ENCODE peak calls at places on chromosomes 5 and 9, in ten cellular contexts. R is HT1080; C is foreskin keratinocyte; G is NAMALWA; S is effector memory CD8-positive, alpha-beta T cell; I is substantia nigra; P is stromal cell of bone marrow; M is EH; D is left cardiac atrium; O is naive thymus-derived CD8-positive, alpha-beta T cell. V is an unnamed sample.

GRCh38 chr5:114191441-114191840 is 170.4 kb upstream of the KCNN2 start:
- DNase-seq in R (peak), C (no peak), G (no peak), S (no peak), I (no peak), P (no peak), M (peak), D (no peak), O (no peak), V (no peak)

GRCh38 chr9:77013932-77014596 is 5.4 kb upstream of the FOXB2 start:
- DNase-seq in R (no peak), C (no peak), G (no peak), S (no peak), I (no peak), P (no peak), M (no peak), D (no peak), O (no peak), V (no peak)

GRCh38 chr5:55758231-55758630 is 20.4 kb downstream of the DDX4 start:
- DNase-seq in R (no peak), C (no peak), G (no peak), S (no peak), I (no peak), P (no peak), M (no peak), D (no peak), O (no peak), V (no peak)

GRCh38 chr9:101376117-101376866 is 8.5 kb downstream of the BAAT start:
- DNase-seq in R (peak), C (peak), G (no peak), S (no peak), I (no peak), P (peak), M (peak), D (no peak), O (no peak), V (no peak)

GRCh38 chr9:126499005-126499910 is 114.5 kb upstream of the LMX1B start:
- DNase-seq in R (peak), C (peak), G (peak), S (peak), I (no peak), P (no peak), M (peak), D (no peak), O (peak), V (peak)

GRCh38 chr9:121640076-121640475 is 11.4 kb upstream of the DAB2IP start:
- DNase-seq in R (no peak), C (no peak), G (peak), S (peak), I (peak), P (no peak), M (peak), D (peak), O (no peak), V (peak)

GRCh38 chr5:181167814-181168488 is 20.6 kb downstream of the OR2V2 start:
- DNase-seq in R (no peak), C (no peak), G (peak), S (no peak), I (no peak), P (no peak), M (no peak), D (no peak), O (no peak), V (peak)

GRCh38 chr9:105103776-105104175 is 140.7 kb upstream of the SLC44A1 start:
- DNase-seq in R (peak), C (peak), G (no peak), S (no peak), I (no peak), P (no peak), M (peak), D (no peak), O (no peak), V (no peak)

GRCh38 chr5:95181650-95182049 is 103.2 kb downstream of the MCTP1 start:
- DNase-seq in R (no peak), C (no peak), G (no peak), S (no peak), I (no peak), P (no peak), M (no peak), D (no peak), O (no peak), V (no peak)

GRCh38 chr5:179403426-179404147 is 58.3 kb upstream of the ADAMTS2 start:
- DNase-seq in R (no peak), C (no peak), G (no peak), S (no peak), I (no peak), P (no peak), M (no peak), D (no peak), O (no peak), V (no peak)

V was measured in OCI-M1.